ENCODE peak calls at places on chromosomes 16 and 17, in ten cellular contexts. K is fibroblast of the conjunctiva; Y is body of pancreas; H is AG04450; G is tibial artery; L is AG20443; V is stimulated activated CD4-positive, alpha-beta T cell treated with anti-CD3 and anti-CD28 coated beads, Interleukin-1b, Interleukin-23, amount 100 ng/mL, for 24 hours; U is HL-60; E is type B pancreatic cell; S is esophagus squamous epithelium. P is an unnamed sample.

GRCh38 chr16:88377961-88378360 is 4.8 kb upstream of the ZNF469 start:
- DNase-seq in K (no peak), V (no peak), E (no peak), U (no peak), Y (no peak), G (peak; percentile 51), H (no peak), L (no peak), S (no peak), P (no peak)

GRCh38 chr16:68790130-68790761 is 53.1 kb upstream of the TANGO6 start:
- DNase-seq in U (peak; percentile 66), G (no peak), E (no peak), V (no peak), H (no peak), K (peak; percentile 20), S (no peak), L (peak; percentile 86), Y (peak; percentile 58), P (no peak)

GRCh38 chr17:13557077-13557476 is 44.7 kb downstream of the HS3ST3A1 start:
- DNase-seq in S (no peak), Y (no peak), L (peak; percentile 56), E (no peak), H (peak; percentile 41), V (no peak), K (no peak), G (no peak), U (no peak), P (no peak)

GRCh38 chr16:55142405-55142804 is 181.6 kb upstream of the IRX6 start:
- DNase-seq in U (no peak), K (no peak), Y (no peak), G (no peak), L (no peak), E (no peak), H (no peak), S (no peak), V (no peak), P (no peak)

GRCh38 chr16:10504404-10504885 is 76.0 kb downstream of the EMP2 start:
- DNase-seq in H (no peak), Y (no peak), L (no peak), E (no peak), U (no peak), K (no peak), S (no peak), V (no peak), G (no peak), P (no peak)

GRCh38 chr16:49789617-49790016 is 66.3 kb downstream of the ZNF423 start:
- DNase-seq in U (no peak), K (no peak), V (no peak), H (no peak), Y (no peak), L (no peak), G (no peak), E (no peak), S (no peak), P (no peak)

GRCh38 chr17:36072431-36073121 is 8.5 kb downstream of the CCL18 start:
- DNase-seq in G (no peak), V (peak; percentile 46), K (no peak), U (no peak), E (no peak), Y (peak; percentile 67), L (peak; percentile 69), S (no peak), H (no peak), P (no peak)

GRCh38 chr16:17379121-17379571 is 91.6 kb downstream of the XYLT1 start:
- DNase-seq in E (no peak), L (peak; percentile 69), H (no peak), K (no peak), S (no peak), V (no peak), U (no peak), Y (no peak), G (peak; percentile 79), P (no peak)

GRCh38 chr17:56230660-56231059 is 77.4 kb downstream of the ANKFN1 start:
- DNase-seq in G (no peak), S (no peak), Y (no peak), K (peak; percentile 40), U (no peak), E (no peak), H (no peak), V (no peak), L (peak; percentile 63), P (no peak)

GRCh38 chr17:82963104-82963950 is 116.1 kb upstream of the METRNL start:
- DNase-seq in S (no peak), L (peak; percentile 93), G (peak; percentile 91), K (peak; percentile 58), H (peak; percentile 32), U (peak; percentile 18), V (no peak), E (peak; percentile 79), Y (peak; percentile 59), P (peak; percentile 94)

GRCh38 chr17:6328279-6328678 is 106.6 kb downstream of the AIPL1 start:
- DNase-seq in U (no peak), G (no peak), E (no peak), V (no peak), Y (no peak), K (no peak), S (no peak), L (no peak), H (no peak), P (no peak)

GRCh38 chr17:82241926-82242697 is 13.3 kb downstream of the SLC16A3 start:
- DNase-seq in U (peak; percentile 43), Y (no peak), S (no peak), L (peak; percentile 32), G (no peak), E (no peak), V (no peak), H (no peak), K (no peak), P (no peak)

GRCh38 chr17:11294826-11295225 is 53.8 kb downstream of the SHISA6 start:
- DNase-seq in E (no peak), U (no peak), Y (no peak), G (no peak), H (no peak), L (no peak), K (no peak), V (no peak), S (no peak), P (peak; percentile 42)

GRCh38 chr16:72974142-72974769 is 73.7 kb downstream of the ZFHX3 start:
- DNase-seq in Y (peak; percentile 77), U (no peak), L (no peak), E (no peak), K (no peak), V (no peak), S (no peak), H (no peak), G (no peak), P (no peak)

GRCh38 chr17:4074831-4075495 is 67.9 kb downstream of the ZZEF1 start:
- DNase-seq in U (no peak), E (no peak), L (peak; percentile 48), Y (no peak), G (no peak), V (no peak), K (peak; percentile 9), H (peak; percentile 7), S (no peak), P (no peak)

GRCh38 chr16:52547001-52547833 is at the start of gene TOX3:
- DNase-seq in G (no peak), V (no peak), H (no peak), E (no peak), S (no peak), Y (peak; percentile 72), U (no peak), K (no peak), L (peak; percentile 26), P (peak; percentile 62)

GRCh38 chr17:59001158-59001814 is 105.4 kb downstream of the TRIM37 start:
- DNase-seq in S (peak; percentile 38), E (no peak), Y (peak; percentile 39), G (no peak), V (peak; percentile 53), H (no peak), K (no peak), L (no peak), U (peak; percentile 78), P (no peak)

GRCh38 chr17:38752930-38753506 is 477 bp downstream of the PSMB3 start:
- DNase-seq in L (no peak), Y (no peak), H (no peak), V (no peak), S (no peak), G (no peak), E (no peak), U (no peak), K (no peak), P (no peak)

GRCh38 chr16:11056090-11056988 is 112.0 kb downstream of the CLEC16A start:
- DNase-seq in L (no peak), Y (no peak), H (no peak), E (no peak), V (no peak), G (no peak), K (peak; percentile 71), U (no peak), S (no peak), P (no peak)

GRCh38 chr17:41308918-41309359 is at the start of gene KRTAP16-1:
- DNase-seq in H (no peak), S (no peak), E (no peak), G (no peak), K (no peak), U (no peak), Y (no peak), V (no peak), L (no peak), P (no peak)

GRCh38 chr16:85172465-85173071 is 60.3 kb upstream of the CIBAR2 start:
- DNase-seq in E (no peak), U (no peak), H (no peak), G (no peak), V (no peak), K (no peak), S (no peak), L (peak; percentile 46), Y (peak; percentile 81), P (no peak)

GRCh38 chr17:17236295-17237025 is 508 bp downstream of the FLCN start:
- DNase-seq in V (no peak), H (no peak), Y (peak; percentile 21), L (peak; percentile 48), G (no peak), S (no peak), U (peak; percentile 5), E (no peak), K (no peak), P (no peak)

GRCh38 chr17:39921323-39921722 is 2.9 kb upstream of the GSDMB start:
- DNase-seq in E (no peak), V (no peak), H (no peak), Y (no peak), K (no peak), S (no peak), L (no peak), U (peak; percentile 57), G (no peak), P (no peak)

GRCh38 chr17:34736611-34737010 is 157.2 kb downstream of the TMEM132E start:
- DNase-seq in L (no peak), V (no peak), Y (no peak), E (no peak), G (peak; percentile 3), S (no peak), U (no peak), K (no peak), H (no peak), P (no peak)

GRCh38 chr17:72184805-72185204 is 64.0 kb downstream of the SOX9 start:
- DNase-seq in L (peak; percentile 34), Y (no peak), S (no peak), K (no peak), U (no peak), E (no peak), G (no peak), H (no peak), V (no peak), P (no peak)

GRCh38 chr16:11852092-11852809 is 909 bp upstream of the RSL1D1 start:
- DNase-seq in L (no peak), S (no peak), G (no peak), U (no peak), E (no peak), H (no peak), V (no peak), K (no peak), Y (no peak), P (no peak)